ENCODE peak calls at places on chromosome 11, in six cellular contexts. X, U, T, O, C and Y are unnamed samples.

GRCh38 chr11:119522609-119523008 is 99.6 kb upstream of the THY1 start:
- DNase-seq in X (no peak), U (no peak), T (no peak), O (no peak), C (no peak), Y (no peak)

GRCh38 chr11:75734491-75735180 is 17.0 kb downstream of the MOGAT2 start:
- DNase-seq in X (peak), U (no peak), T (no peak), O (peak), C (no peak), Y (no peak)

GRCh38 chr11:72308226-72309073 is 64.5 kb upstream of the PHOX2A start:
- DNase-seq in X (peak), U (no peak), T (no peak), O (peak), C (peak), Y (peak)

GRCh38 chr11:132134322-132134721 is 763.9 kb downstream of the NTM start:
- DNase-seq in X (peak), U (no peak), T (no peak), O (peak), C (no peak), Y (no peak)

GRCh38 chr11:115493905-115494304 is 10.3 kb downstream of the CADM1 start:
- DNase-seq in X (no peak), U (no peak), T (no peak), O (no peak), C (no peak), Y (no peak)

GRCh38 chr11:5233268-5233667 is 1.0 kb downstream of the HBD start:
- DNase-seq in X (no peak), U (no peak), T (no peak), O (no peak), C (no peak), Y (no peak)

GRCh38 chr11:69654660-69655478 is 13.9 kb downstream of the CCND1 start:
- DNase-seq in X (peak), U (peak), T (peak), O (peak), C (no peak), Y (no peak)

GRCh38 chr11:92869716-92870115 is 99.7 kb upstream of the MTNR1B start:
- DNase-seq in X (no peak), U (no peak), T (no peak), O (no peak), C (no peak), Y (no peak)

GRCh38 chr11:25535462-25535861 is 796.5 kb upstream of the ANO3 start:
- DNase-seq in X (peak), U (no peak), T (peak), O (peak), C (peak), Y (peak)

GRCh38 chr11:88410636-88411035 is 73.1 kb upstream of the CTSC start:
- DNase-seq in X (no peak), U (no peak), T (no peak), O (no peak), C (no peak), Y (no peak)

GRCh38 chr11:20158597-20159257 is 1.5 kb downstream of the DBX1 start:
- DNase-seq in X (peak), U (peak), T (no peak), O (peak), C (no peak), Y (peak)

GRCh38 chr11:43895601-43896000 is 15.0 kb downstream of the ALKBH3 start:
- DNase-seq in X (no peak), U (no peak), T (no peak), O (peak), C (no peak), Y (peak)

GRCh38 chr11:118650366-118650765 is 29.1 kb downstream of the TREH start:
- DNase-seq in X (no peak), U (no peak), T (no peak), O (no peak), C (no peak), Y (no peak)

GRCh38 chr11:13277719-13278619 is at the start of gene BMAL1:
- DNase-seq in X (peak), U (peak), T (peak), O (no peak), C (peak), Y (peak)

GRCh38 chr11:91396243-91397133 is 828.1 kb upstream of the FAT3 start:
- DNase-seq in X (peak), U (no peak), T (no peak), O (no peak), C (no peak), Y (no peak)

GRCh38 chr11:94201004-94201465 is 72.4 kb downstream of the PANX1 start:
- DNase-seq in X (peak), U (no peak), T (no peak), O (peak), C (no peak), Y (peak)

GRCh38 chr11:60937144-60937527 is 12.9 kb downstream of the TMEM132A start:
- DNase-seq in X (peak), U (no peak), T (no peak), O (no peak), C (no peak), Y (no peak)

GRCh38 chr11:65872555-65873279 is at the start of gene EFEMP2:
- DNase-seq in X (no peak), U (no peak), T (no peak), O (no peak), C (no peak), Y (no peak)

DNA sequence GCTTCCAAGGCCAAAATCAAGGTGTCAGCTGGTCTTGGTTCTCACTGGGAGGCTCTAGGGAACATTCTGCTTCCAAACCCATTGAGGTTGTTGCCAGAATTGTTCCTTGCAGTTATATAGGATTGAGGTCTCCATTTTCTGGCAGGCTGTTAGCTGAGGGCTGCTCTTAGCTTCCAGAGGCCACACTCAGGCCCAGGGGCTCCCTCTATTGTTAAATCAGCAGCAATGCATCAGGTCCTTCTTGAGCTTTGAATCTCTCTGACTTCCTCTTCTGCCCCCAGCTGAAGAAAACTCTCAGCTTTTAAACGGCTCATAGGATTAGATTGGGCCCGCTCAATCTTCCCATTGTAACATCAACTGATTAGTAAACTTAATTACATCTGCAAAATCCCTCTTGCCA is 39.3 kb upstream of the BSX start:
- DNase-seq in X (peak), U (peak), T (no peak), O (peak), C (no peak), Y (peak)
- TF ChIP-seq CTCF in X (peak), U (peak), T (no peak), O (peak), C (no peak), Y (peak)

GRCh38 chr11:104151404-104152204 is 12.3 kb downstream of the PDGFD start:
- DNase-seq in X (peak), U (no peak), T (no peak), O (peak), C (no peak), Y (peak)
- TF ChIP-seq CTCF in X (peak), U (peak), T (no peak), O (peak), C (no peak), Y (peak)

GRCh38 chr11:113473983-113474361 is 1.2 kb downstream of the DRD2 start:
- DNase-seq in X (no peak), U (no peak), T (no peak), O (no peak), C (no peak), Y (peak)

GRCh38 chr11:113475160-113475761 is at the start of gene DRD2:
- DNase-seq in X (no peak), U (peak), T (no peak), O (no peak), C (no peak), Y (no peak)

GRCh38 chr11:113477321-113477720 is 2.1 kb upstream of the DRD2 start:
- DNase-seq in X (no peak), U (peak), T (no peak), O (no peak), C (no peak), Y (no peak)

GRCh38 chr11:113474362-113475159 is 637 bp downstream of the DRD2 start:
- DNase-seq in X (peak), U (peak), T (no peak), O (peak), C (peak), Y (peak)

DNA sequence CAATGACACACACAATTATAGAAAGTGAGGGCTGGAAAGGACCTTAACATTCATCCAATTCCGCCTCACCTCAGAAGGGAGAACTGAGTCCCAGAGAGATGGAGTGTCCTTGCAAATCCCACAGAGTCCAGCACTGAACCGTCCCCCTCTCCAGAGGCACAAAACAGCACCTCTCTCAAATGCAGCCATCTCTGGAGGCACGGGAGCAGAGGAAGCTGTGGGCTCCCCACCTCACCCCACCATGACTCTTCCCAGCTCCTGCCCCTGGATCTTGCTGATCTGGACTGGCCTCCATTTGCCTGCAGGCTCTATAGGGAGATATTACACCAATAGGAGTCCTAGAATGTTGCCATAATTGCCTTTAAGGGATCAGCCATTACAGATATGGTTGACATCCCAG is 1.4 kb upstream of the DRD2 start:
- DNase-seq in X (no peak), U (no peak), T (no peak), O (no peak), C (no peak), Y (no peak)
- TF ChIP-seq CTCF in X (no peak), U (no peak), T (no peak), O (no peak), C (no peak), Y (no peak)

GRCh38 chr11:101974771-101975170 is 58.4 kb upstream of the ANGPTL5 start:
- DNase-seq in X (no peak), U (no peak), T (no peak), O (no peak), C (no peak), Y (no peak)

GRCh38 chr11:101975734-101976133 is 59.4 kb upstream of the ANGPTL5 start:
- DNase-seq in X (no peak), U (no peak), T (no peak), O (no peak), C (no peak), Y (no peak)

GRCh38 chr11:101974255-101974654 is 57.9 kb upstream of the ANGPTL5 start:
- DNase-seq in X (peak), U (no peak), T (no peak), O (peak), C (no peak), Y (peak)
- TF ChIP-seq CTCF in X (peak), U (peak), T (no peak), O (peak), C (no peak), Y (peak)

GRCh38 chr11:86637976-86638375 is 34.4 kb downstream of the ME3 start:
- DNase-seq in X (peak), U (no peak), T (no peak), O (peak), C (no peak), Y (no peak)

GRCh38 chr11:86644291-86644690 is 28.1 kb downstream of the ME3 start:
- DNase-seq in X (peak), U (no peak), T (no peak), O (peak), C (no peak), Y (peak)

GRCh38 chr11:86638673-86639072 is 33.7 kb downstream of the ME3 start:
- DNase-seq in X (no peak), U (no peak), T (no peak), O (no peak), C (no peak), Y (no peak)

GRCh38 chr11:86639172-86639571 is 33.2 kb downstream of the ME3 start:
- DNase-seq in X (no peak), U (no peak), T (no peak), O (peak), C (no peak), Y (no peak)

GRCh38 chr11:86641537-86642270 is 30.7 kb downstream of the ME3 start:
- DNase-seq in X (no peak), U (no peak), T (no peak), O (no peak), C (no peak), Y (peak)
- TF ChIP-seq CTCF in X (no peak), U (no peak), T (no peak), O (no peak), C (no peak), Y (peak)

DNA sequence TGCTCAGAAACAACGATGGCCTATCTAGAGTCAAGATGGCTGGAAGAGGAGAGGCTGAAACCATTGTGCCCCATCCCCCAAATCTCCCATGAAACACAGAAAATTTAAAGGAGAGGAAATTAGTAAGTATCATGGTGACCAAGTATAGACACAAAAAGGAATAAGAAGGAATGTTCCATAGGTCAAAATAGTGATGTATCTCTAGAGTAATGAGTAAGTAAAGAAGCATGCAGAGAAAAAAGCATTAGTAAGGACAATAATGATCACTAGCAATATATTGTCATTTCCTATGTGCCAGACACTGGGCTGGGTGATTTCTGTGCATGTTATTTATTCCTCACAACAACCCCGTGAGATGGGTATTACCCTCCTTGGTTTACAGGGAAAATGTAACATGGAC is 2.6 kb upstream of the SLC22A24 start:
- DNase-seq in X (peak), U (no peak), T (no peak), O (peak), C (no peak), Y (no peak)
- TF ChIP-seq CTCF in X (no peak), U (no peak), T (no peak), O (no peak), C (no peak), Y (no peak)

DNA sequence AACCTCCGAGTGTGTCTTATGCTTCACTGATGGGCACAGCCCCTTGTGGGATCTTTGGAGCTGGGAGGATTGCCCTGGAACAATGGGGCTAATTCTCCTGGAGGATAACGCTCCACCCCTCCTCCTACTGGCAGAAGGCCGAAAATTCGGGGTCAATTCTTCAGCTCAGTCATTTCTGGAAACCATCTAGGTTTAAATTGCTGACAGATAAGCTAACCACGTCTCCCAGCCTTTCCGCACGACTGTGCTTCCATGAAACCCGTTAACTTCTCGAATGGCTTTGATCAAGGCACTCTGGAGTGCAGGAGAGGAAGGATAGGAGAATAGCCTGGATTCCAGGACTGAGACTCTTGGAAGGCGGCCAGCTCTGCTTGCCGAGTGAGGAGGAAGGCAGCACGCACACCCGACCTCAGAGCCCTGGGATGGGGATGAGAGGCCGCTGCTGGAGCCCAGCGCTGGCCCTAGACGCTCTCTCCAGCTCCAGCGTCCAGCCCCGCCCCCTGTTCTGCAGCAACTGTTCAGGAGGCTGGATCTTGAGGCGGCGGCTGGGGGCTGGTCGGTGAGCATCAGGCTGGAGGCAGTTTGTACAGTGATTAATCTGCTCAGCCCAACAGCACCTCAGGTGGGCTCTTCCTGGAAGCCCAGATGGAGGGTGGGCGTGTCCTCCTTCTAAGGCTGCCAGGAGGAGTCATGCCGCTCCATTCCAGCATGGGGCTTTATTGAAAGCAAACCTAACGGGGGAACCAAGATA is 176.7 kb upstream of the NCAM1 start:
- DNase-seq in X (peak), U (peak), T (no peak), O (peak), C (no peak), Y (peak)
- TF ChIP-seq CTCF in X (no peak), U (peak), T (no peak), O (no peak), C (no peak), Y (peak)

GRCh38 chr11:47185305-47186075 is 744 bp downstream of the PACSIN3 start:
- DNase-seq in X (peak), U (peak), T (peak), O (no peak), C (no peak), Y (no peak)
- TF ChIP-seq CTCF in X (no peak), U (no peak), T (no peak), O (no peak), C (no peak), Y (no peak)

GRCh38 chr11:102807921-102808320 is 10.0 kb upstream of the MMP1 start:
- DNase-seq in X (peak), U (peak), T (no peak), O (peak), C (no peak), Y (no peak)
- TF ChIP-seq CTCF in X (peak), U (peak), T (no peak), O (peak), C (no peak), Y (peak)

DNA sequence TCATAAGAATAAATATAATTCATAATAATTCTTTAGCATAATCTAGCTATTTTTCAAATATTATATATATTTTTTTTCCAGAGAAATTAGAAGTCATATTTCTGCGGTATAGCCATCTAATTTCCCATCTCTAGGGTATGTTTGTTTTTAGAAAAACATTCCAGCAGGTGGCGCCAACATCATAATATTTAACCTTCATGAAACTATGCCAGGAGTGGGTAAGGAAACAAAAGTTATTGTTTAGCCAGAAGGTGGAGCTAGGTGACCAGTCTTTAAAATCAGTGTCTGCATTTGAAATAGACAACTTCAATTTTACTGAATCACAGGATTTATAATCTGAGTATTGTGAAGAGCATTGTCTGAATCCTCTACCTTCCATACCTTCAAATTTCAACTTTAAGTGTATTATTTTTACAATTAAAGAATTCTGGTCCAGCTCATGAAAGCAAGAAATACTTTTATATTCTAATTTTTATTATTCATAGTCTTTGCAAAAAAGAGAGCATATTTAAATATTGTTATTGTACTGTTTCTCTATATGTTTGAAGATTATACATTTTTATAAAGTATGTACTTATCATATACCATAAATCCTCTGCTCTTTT is 15.7 kb upstream of the CCDC179 start:
- DNase-seq in X (peak), U (peak), T (no peak), O (peak), C (peak), Y (peak)
- TF ChIP-seq CTCF in X (peak), U (peak), T (peak), O (peak), C (peak), Y (peak)